ENCODE peak calls at places on chromosomes 13 and 19, in five cellular contexts. Z, T, K, Q and B are unnamed samples.

GRCh38 chr13:108957369-108958012 is 328.1 kb downstream of the MYO16 start:
- DNase-seq in Z (peak), T (peak), K (peak), Q (peak), B (no peak)

GRCh38 chr13:59099182-59099950 is 1064.4 kb downstream of the DIAPH3 start:
- DNase-seq in Z (peak), T (no peak), K (peak), Q (peak), B (no peak)

GRCh38 chr13:70630247-70630646 is 522.0 kb upstream of the KLHL1 start:
- DNase-seq in Z (no peak), T (peak), K (no peak), Q (no peak), B (no peak)

GRCh38 chr19:46634656-46635218 is 1.3 kb downstream of the GNG8 start:
- DNase-seq in Z (no peak), T (no peak), K (peak), Q (no peak), B (no peak)

GRCh38 chr13:105904034-105904742 is 631.3 kb downstream of the EFNB2 start:
- DNase-seq in Z (no peak), T (peak), K (no peak), Q (no peak), B (peak)

GRCh38 chr13:113836917-113837553 is 26.8 kb downstream of the GAS6 start:
- DNase-seq in Z (peak), T (peak), K (no peak), Q (peak), B (peak)

GRCh38 chr13:54687173-54687572 is 1658.6 kb downstream of the OLFM4 start:
- DNase-seq in Z (no peak), T (peak), K (no peak), Q (no peak), B (no peak)

GRCh38 chr19:46371371-46371901 is 24.5 kb downstream of the PPP5C start:
- DNase-seq in Z (no peak), T (no peak), K (no peak), Q (no peak), B (no peak)

GRCh38 chr13:81012031-81012430 is 671.1 kb upstream of the SPRY2 start:
- DNase-seq in Z (no peak), T (no peak), K (no peak), Q (no peak), B (no peak)

GRCh38 chr13:81018936-81019335 is 678.0 kb upstream of the SPRY2 start:
- DNase-seq in Z (no peak), T (no peak), K (no peak), Q (no peak), B (no peak)

GRCh38 chr13:81020010-81020409 is 679.1 kb upstream of the SPRY2 start:
- DNase-seq in Z (no peak), T (no peak), K (no peak), Q (no peak), B (no peak)

GRCh38 chr13:81021284-81021683 is 680.4 kb upstream of the SPRY2 start:
- DNase-seq in Z (no peak), T (no peak), K (no peak), Q (no peak), B (no peak)

GRCh38 chr13:81017525-81018152 is 676.7 kb upstream of the SPRY2 start:
- DNase-seq in Z (peak), T (peak), K (peak), Q (peak), B (no peak)
- TF ChIP-seq CTCF in Z (peak), T (peak), K (peak), Q (peak), B (peak)

GRCh38 chr19:55253842-55254624 is 4.8 kb downstream of the PPP6R1 start:
- DNase-seq in Z (no peak), T (no peak), K (no peak), Q (no peak), B (no peak)
- H3K4me3 ChIP-seq in Z (no peak), T (no peak), K (no peak), Q (no peak), B (peak)

GRCh38 chr19:41228486-41228885 is 9.5 kb downstream of the AXL start:
- DNase-seq in Z (no peak), T (no peak), K (no peak), Q (no peak), B (no peak)
- H3K9ac ChIP-seq in Z (no peak), T (no peak), K (no peak), Q (no peak), B (no peak)

GRCh38 chr19:7534531-7534980 is 961 bp upstream of the PNPLA6 start:
- DNase-seq in Z (peak), T (peak), K (peak), Q (peak), B (peak)
- TF ChIP-seq CTCF in Z (peak), T (peak), K (peak), Q (peak), B (no peak)

DNA sequence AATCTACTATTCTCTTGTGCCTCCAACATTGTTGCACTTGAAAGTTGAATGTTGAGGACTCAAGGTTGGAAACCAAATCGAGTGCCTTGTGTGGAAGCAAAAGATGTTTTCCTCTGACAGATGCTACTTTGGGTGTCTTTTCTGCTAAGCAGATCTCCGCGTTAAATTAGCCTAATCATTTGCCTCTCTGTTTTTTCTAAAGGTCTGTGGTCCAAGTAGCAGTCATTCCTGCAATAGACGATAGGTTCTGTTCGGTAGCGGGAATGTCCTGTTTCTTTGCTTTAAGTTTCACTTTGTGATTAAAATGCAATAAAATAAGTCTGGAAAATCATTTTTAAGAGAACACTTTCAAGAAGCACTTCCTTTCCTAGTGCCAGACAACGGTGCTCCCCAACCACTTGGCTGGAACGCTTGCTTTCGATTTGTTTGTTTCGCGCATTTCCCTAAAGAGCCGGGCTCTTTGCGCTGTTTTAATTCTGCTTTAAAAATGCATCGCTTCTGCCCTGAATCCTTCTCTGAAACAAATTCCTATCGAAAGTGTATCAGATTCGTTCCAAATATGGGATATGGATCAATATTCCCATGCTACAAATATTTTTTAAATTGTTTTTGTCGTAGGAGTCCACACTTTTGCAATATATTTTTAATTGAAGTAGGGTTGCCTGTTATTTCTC is 14.1 kb downstream of the ZIC2 start:
- DNase-seq in Z (peak), T (no peak), K (peak), Q (no peak), B (no peak)
- H3K4me3 ChIP-seq in Z (no peak), T (no peak), K (peak), Q (peak), B (no peak)

GRCh38 chr13:60396783-60397692 is at the start of gene TDRD3:
- DNase-seq in Z (peak), T (peak), K (peak), Q (peak), B (peak)

GRCh38 chr13:60398438-60398891 is 1.4 kb downstream of the TDRD3 start:
- DNase-seq in Z (peak), T (no peak), K (no peak), Q (no peak), B (no peak)

GRCh38 chr13:60397693-60398437 is 845 bp downstream of the TDRD3 start:
- DNase-seq in Z (peak), T (peak), K (peak), Q (peak), B (peak)

GRCh38 chr13:60396008-60396782 is 825 bp upstream of the TDRD3 start:
- DNase-seq in Z (peak), T (peak), K (peak), Q (peak), B (peak)

GRCh38 chr13:60398949-60399589 is 2.0 kb downstream of the TDRD3 start:
- DNase-seq in Z (peak), T (no peak), K (no peak), Q (peak), B (peak)
- H3K9ac ChIP-seq in Z (no peak), T (peak), K (no peak), Q (peak), B (no peak)

DNA sequence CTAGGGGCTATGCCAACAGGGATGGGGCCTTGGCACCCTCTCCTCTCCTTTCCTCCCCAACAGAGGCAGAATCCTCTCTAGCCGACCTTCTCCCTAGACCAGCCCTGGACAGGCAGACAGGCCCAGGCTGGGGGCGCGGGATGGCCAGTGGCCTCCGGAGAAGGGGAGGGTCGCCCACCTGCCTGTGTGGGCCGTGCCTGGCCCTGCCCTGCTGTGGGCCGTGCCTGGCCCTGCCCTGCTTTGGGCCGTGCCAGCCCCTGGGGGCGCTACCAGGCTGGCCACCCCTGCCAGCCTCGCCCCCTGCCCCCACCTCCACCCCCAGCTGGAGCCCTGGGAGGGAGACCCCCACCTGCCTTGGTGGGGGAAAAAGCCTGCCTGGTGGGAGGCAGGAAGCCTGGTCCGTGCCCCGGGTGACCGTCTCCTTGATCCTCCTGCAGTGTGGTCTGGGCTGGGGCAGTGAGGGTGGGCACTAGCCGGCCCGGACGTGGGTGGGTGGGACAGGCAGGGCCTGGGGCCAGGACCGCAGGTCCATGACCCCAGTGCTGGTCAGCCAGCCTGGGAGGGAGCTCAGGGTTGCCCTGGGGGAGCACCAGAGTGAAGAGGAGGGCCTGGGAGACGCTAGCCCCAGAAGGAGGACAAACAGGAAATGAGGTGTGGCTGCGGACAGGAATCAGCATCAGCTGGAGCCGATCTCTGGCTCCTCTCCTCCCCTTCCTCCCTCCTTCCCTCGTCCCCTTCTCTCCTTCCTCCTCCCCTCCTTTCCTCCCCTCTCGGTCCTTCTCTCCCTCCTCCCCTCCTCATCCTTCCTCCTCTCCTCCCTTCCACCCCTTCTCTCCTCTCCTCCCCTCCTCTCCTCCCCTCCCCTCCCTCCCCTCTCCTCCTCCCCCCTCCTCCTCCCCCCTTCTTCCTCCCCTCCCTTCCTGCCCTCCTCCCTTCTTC is 5.1 kb upstream of the MKNK2 start:
- DNase-seq in Z (peak), T (peak), K (no peak), Q (peak), B (peak)
- TF ChIP-seq CTCF in Z (no peak), T (peak), K (no peak), Q (no peak), B (no peak)

GRCh38 chr19:677601-678380 is 1.6 kb downstream of the FSTL3 start:
- DNase-seq in Z (peak), T (peak), K (no peak), Q (peak), B (no peak)

GRCh38 chr19:674282-675151 is 1.7 kb upstream of the FSTL3 start:
- DNase-seq in Z (no peak), T (no peak), K (no peak), Q (no peak), B (no peak)

GRCh38 chr19:677201-677600 is 1.0 kb downstream of the FSTL3 start:
- DNase-seq in Z (peak), T (peak), K (no peak), Q (peak), B (peak)

GRCh38 chr19:676343-677105 is at the start of gene FSTL3:
- DNase-seq in Z (peak), T (peak), K (peak), Q (no peak), B (no peak)

DNA sequence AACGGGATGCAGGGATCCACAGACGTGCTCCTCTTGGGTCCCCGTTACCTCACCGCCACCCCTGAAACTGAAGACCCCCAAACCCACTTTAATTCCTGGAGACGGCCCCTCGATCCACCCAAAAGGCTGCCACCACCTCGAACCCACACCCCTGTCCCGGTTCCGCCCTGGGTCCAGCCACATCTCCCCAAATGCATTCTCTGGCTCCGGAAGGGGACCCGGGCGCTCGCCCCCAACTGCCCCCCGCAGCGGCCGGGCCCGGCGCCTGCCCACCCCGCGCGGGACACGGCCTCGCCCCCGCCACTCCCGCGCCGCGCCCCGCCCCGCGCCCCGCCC is 217 bp upstream of the FSTL3 start:
- DNase-seq in Z (no peak), T (no peak), K (no peak), Q (no peak), B (no peak)
- H3K4me3 ChIP-seq in Z (peak), T (peak), K (no peak), Q (peak), B (no peak)

DNA sequence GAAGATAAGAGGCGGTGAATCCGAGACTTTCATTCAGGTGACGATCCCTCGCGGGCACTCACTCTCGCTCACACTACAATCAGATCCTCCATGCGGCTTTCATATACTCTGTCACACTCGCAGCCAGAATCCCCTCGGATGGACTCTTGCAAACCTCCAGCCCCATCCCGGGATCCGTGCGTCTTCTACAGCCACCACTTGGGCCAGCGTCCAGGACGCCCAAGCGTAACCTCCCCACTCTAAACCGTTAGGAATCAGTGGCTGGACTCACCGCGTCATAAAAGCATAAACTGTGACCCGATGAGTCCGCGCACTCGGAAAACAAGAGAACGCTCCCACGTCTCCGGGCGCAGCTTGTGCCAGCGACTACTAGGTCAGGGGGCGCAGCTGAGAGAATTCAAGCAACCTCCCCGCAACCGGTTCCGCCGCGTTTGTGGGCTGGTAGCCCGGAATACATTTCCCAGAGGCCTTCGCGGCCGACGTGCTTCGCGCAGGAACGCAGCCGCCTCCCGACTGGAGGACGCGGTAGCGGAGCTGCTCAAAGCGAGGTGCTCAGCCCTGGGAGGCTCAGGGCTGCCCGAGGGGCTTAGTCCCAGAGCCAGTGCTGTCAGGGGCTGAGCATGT is 27.6 kb downstream of the ZNF607 start:
- DNase-seq in Z (peak), T (no peak), K (peak), Q (peak), B (peak)
- H3K9ac ChIP-seq in Z (peak), T (no peak), K (peak), Q (peak), B (peak)

DNA sequence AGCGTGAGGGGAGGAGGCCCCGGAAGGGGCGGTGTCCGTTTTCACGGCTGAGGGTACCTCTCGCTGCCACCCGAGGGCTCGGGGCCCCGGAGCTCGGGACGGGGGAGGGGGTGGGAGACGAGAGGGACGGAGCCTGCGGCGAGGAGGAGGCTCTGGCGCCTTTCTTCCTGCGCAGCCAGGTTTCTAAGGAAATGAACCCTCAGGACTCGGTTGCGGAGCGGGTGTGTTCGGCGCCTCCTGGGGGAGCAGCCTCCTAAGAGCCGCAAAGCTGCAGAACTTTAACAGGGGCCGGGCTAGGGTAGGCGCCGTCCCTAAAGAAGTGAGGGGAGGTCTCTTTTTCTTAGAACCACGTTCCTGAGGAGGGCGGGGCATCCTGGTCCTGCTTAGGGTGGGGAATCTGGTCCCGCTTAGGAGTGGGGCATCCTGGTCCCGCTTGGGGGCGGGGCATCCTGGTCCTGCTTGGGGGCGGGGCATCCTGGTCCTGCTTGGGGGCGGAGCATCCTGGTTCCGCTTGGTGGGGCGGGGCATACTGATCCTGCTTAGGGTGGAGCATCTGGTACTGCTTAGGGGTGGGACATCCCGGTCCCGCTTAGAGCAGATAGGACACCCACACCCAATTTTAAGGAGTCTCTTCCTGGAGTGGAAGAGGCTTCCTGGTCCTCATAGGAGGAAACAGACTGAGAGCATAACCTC is 6.2 kb downstream of the SYT5 start:
- DNase-seq in Z (peak), T (peak), K (peak), Q (no peak), B (peak)
- TF ChIP-seq CTCF in Z (peak), T (no peak), K (peak), Q (no peak), B (no peak)